ENCODE peak calls at places on chromosomes 1 and 21, in seven cellular contexts. One of them, this sample, is unnamed.
A peak's percentile ranks its signal among the peaks of the same experiment; 100 is the strongest.

GRCh38 chr1:205358579-205358978 is 1.9 kb upstream of the KLHDC8A start:
- DNase-seq in AG04450: no peak
- DNase-seq in IMR-90: no peak
- DNase-seq in BJ: no peak
- DNase-seq in adrenal gland: no peak
- DNase-seq in body of pancreas: no peak
- DNase-seq in kidney: no peak
- DNase-seq in this sample: no peak

GRCh38 chr1:26574690-26575349 is 45.3 kb downstream of the RPS6KA1 start:
- DNase-seq in AG04450: no peak
- DNase-seq in IMR-90: peak; percentile 33
- DNase-seq in BJ: no peak
- DNase-seq in adrenal gland: peak; percentile 63
- DNase-seq in body of pancreas: peak; percentile 27
- DNase-seq in kidney: peak; percentile 55
- DNase-seq in this sample: no peak

GRCh38 chr1:164440222-164440621 is 118.8 kb upstream of the PBX1 start:
- DNase-seq in AG04450: no peak
- DNase-seq in IMR-90: no peak
- DNase-seq in BJ: no peak
- DNase-seq in adrenal gland: peak; percentile 22
- DNase-seq in body of pancreas: peak; percentile 23
- DNase-seq in kidney: no peak
- DNase-seq in this sample: peak; percentile 56

GRCh38 chr1:155974208-155975165 is 3.9 kb downstream of the ARHGEF2 start:
- DNase-seq in AG04450: no peak
- DNase-seq in IMR-90: no peak
- DNase-seq in BJ: no peak
- DNase-seq in adrenal gland: no peak
- DNase-seq in body of pancreas: no peak
- DNase-seq in kidney: no peak
- DNase-seq in this sample: no peak

GRCh38 chr21:34986561-34987533 is 62.3 kb downstream of the RUNX1 start:
- DNase-seq in AG04450: no peak
- DNase-seq in IMR-90: peak; percentile 81
- DNase-seq in BJ: peak; percentile 54
- DNase-seq in adrenal gland: no peak
- DNase-seq in body of pancreas: peak; percentile 20
- DNase-seq in kidney: no peak
- DNase-seq in this sample: no peak

GRCh38 chr1:70288171-70288570 is 66.4 kb downstream of the ANKRD13C start:
- DNase-seq in AG04450: no peak
- DNase-seq in IMR-90: peak; percentile 33
- DNase-seq in BJ: no peak
- DNase-seq in adrenal gland: no peak
- DNase-seq in body of pancreas: no peak
- DNase-seq in kidney: no peak
- DNase-seq in this sample: no peak

GRCh38 chr21:42258150-42258884 is 39.4 kb downstream of the ABCG1 start:
- DNase-seq in AG04450: no peak
- DNase-seq in IMR-90: peak; percentile 32
- DNase-seq in BJ: no peak
- DNase-seq in adrenal gland: peak; percentile 70
- DNase-seq in body of pancreas: peak; percentile 83
- DNase-seq in kidney: peak; percentile 85
- DNase-seq in this sample: peak; percentile 65

GRCh38 chr21:41589131-41589530 is 81.2 kb upstream of the TMPRSS2 start:
- DNase-seq in AG04450: no peak
- DNase-seq in IMR-90: no peak
- DNase-seq in BJ: no peak
- DNase-seq in adrenal gland: no peak
- DNase-seq in body of pancreas: no peak
- DNase-seq in kidney: no peak
- DNase-seq in this sample: no peak

GRCh38 chr21:45283019-45283610 is 4.6 kb downstream of the POFUT2 start:
- DNase-seq in AG04450: no peak
- DNase-seq in IMR-90: no peak
- DNase-seq in BJ: no peak
- DNase-seq in adrenal gland: no peak
- DNase-seq in body of pancreas: no peak
- DNase-seq in kidney: peak; percentile 67
- DNase-seq in this sample: no peak

GRCh38 chr21:16330340-16331319 is 600.8 kb downstream of the USP25 start:
- DNase-seq in AG04450: peak; percentile 44
- DNase-seq in IMR-90: peak; percentile 75
- DNase-seq in BJ: no peak
- DNase-seq in adrenal gland: peak; percentile 35
- DNase-seq in body of pancreas: peak; percentile 17
- DNase-seq in kidney: no peak
- DNase-seq in this sample: no peak

GRCh38 chr21:28537371-28538079 is 455.2 kb downstream of the LTN1 start:
- DNase-seq in AG04450: peak; percentile 94
- DNase-seq in IMR-90: peak; percentile 100
- DNase-seq in BJ: peak; percentile 99
- DNase-seq in adrenal gland: no peak
- DNase-seq in body of pancreas: no peak
- DNase-seq in kidney: no peak
- DNase-seq in this sample: no peak

GRCh38 chr1:163531345-163531744 is 209.6 kb downstream of the NUF2 start:
- DNase-seq in AG04450: no peak
- DNase-seq in IMR-90: no peak
- DNase-seq in BJ: no peak
- DNase-seq in adrenal gland: no peak
- DNase-seq in body of pancreas: no peak
- DNase-seq in kidney: no peak
- DNase-seq in this sample: no peak

GRCh38 chr1:42348498-42348897 is 13.5 kb upstream of the FOXJ3 start:
- DNase-seq in AG04450: no peak
- DNase-seq in IMR-90: no peak
- DNase-seq in BJ: no peak
- DNase-seq in adrenal gland: no peak
- DNase-seq in body of pancreas: no peak
- DNase-seq in kidney: no peak
- DNase-seq in this sample: no peak

GRCh38 chr1:25906644-25907300 is 553 bp upstream of the STMN1 start:
- DNase-seq in AG04450: no peak
- DNase-seq in IMR-90: no peak
- DNase-seq in BJ: no peak
- DNase-seq in adrenal gland: no peak
- DNase-seq in body of pancreas: peak; percentile 39
- DNase-seq in kidney: no peak
- DNase-seq in this sample: no peak

GRCh38 chr21:46517361-46517760 is 58.7 kb downstream of the DIP2A start:
- DNase-seq in AG04450: no peak
- DNase-seq in IMR-90: no peak
- DNase-seq in BJ: no peak
- DNase-seq in adrenal gland: peak; percentile 47
- DNase-seq in body of pancreas: peak; percentile 61
- DNase-seq in kidney: no peak
- DNase-seq in this sample: peak; percentile 45

GRCh38 chr1:184935919-184936798 is 38.1 kb downstream of the NIBAN1 start:
- DNase-seq in AG04450: no peak
- DNase-seq in IMR-90: no peak
- DNase-seq in BJ: no peak
- DNase-seq in adrenal gland: no peak
- DNase-seq in body of pancreas: no peak
- DNase-seq in kidney: no peak
- DNase-seq in this sample: no peak

GRCh38 chr1:32933742-32934322 is 30.8 kb downstream of the RNF19B start:
- DNase-seq in AG04450: no peak
- DNase-seq in IMR-90: peak; percentile 19
- DNase-seq in BJ: no peak
- DNase-seq in adrenal gland: peak; percentile 40
- DNase-seq in body of pancreas: peak; percentile 47
- DNase-seq in kidney: no peak
- DNase-seq in this sample: peak; percentile 38

GRCh38 chr1:30415171-30415940 is 308.0 kb downstream of the MATN1 start:
- DNase-seq in AG04450: no peak
- DNase-seq in IMR-90: no peak
- DNase-seq in BJ: no peak
- DNase-seq in adrenal gland: no peak
- DNase-seq in body of pancreas: no peak
- DNase-seq in kidney: no peak
- DNase-seq in this sample: no peak

GRCh38 chr1:22030473-22030872 is 22.0 kb upstream of the CDC42 start:
- DNase-seq in AG04450: no peak
- DNase-seq in IMR-90: no peak
- DNase-seq in BJ: no peak
- DNase-seq in adrenal gland: no peak
- DNase-seq in body of pancreas: no peak
- DNase-seq in kidney: no peak
- DNase-seq in this sample: no peak

GRCh38 chr1:79373481-79374132 is 367.1 kb upstream of the ADGRL4 start:
- DNase-seq in AG04450: no peak
- DNase-seq in IMR-90: no peak
- DNase-seq in BJ: no peak
- DNase-seq in adrenal gland: no peak
- DNase-seq in body of pancreas: peak; percentile 67
- DNase-seq in kidney: no peak
- DNase-seq in this sample: no peak

GRCh38 chr1:245209658-245210415 is 55.1 kb downstream of the KIF26B start:
- DNase-seq in AG04450: no peak
- DNase-seq in IMR-90: no peak
- DNase-seq in BJ: no peak
- DNase-seq in adrenal gland: no peak
- DNase-seq in body of pancreas: no peak
- DNase-seq in kidney: no peak
- DNase-seq in this sample: no peak

GRCh38 chr1:96550014-96550413 is 171.6 kb upstream of the PTBP2 start:
- DNase-seq in AG04450: no peak
- DNase-seq in IMR-90: no peak
- DNase-seq in BJ: no peak
- DNase-seq in adrenal gland: no peak
- DNase-seq in body of pancreas: no peak
- DNase-seq in kidney: no peak
- DNase-seq in this sample: no peak

GRCh38 chr1:167373398-167373797 is 144.9 kb downstream of the CD247 start:
- DNase-seq in AG04450: no peak
- DNase-seq in IMR-90: peak; percentile 71
- DNase-seq in BJ: no peak
- DNase-seq in adrenal gland: no peak
- DNase-seq in body of pancreas: no peak
- DNase-seq in kidney: no peak
- DNase-seq in this sample: peak; percentile 9

GRCh38 chr1:232627645-232628334 is 2.1 kb downstream of the SIPA1L2 start:
- DNase-seq in AG04450: no peak
- DNase-seq in IMR-90: peak; percentile 52
- DNase-seq in BJ: no peak
- DNase-seq in adrenal gland: no peak
- DNase-seq in body of pancreas: no peak
- DNase-seq in kidney: no peak
- DNase-seq in this sample: no peak
- TF ChIP-seq CTCF in AG04450: peak; percentile 54
- TF ChIP-seq CTCF in IMR-90: peak; percentile 40
- TF ChIP-seq CTCF in BJ: peak; percentile 34
- TF ChIP-seq CTCF in adrenal gland: no peak
- TF ChIP-seq CTCF in body of pancreas: peak; percentile 68
- TF ChIP-seq CTCF in kidney: peak; percentile 16
- TF ChIP-seq CTCF in this sample: peak; percentile 44

GRCh38 chr21:31594279-31594678 is 65.2 kb upstream of the SOD1 start:
- DNase-seq in AG04450: no peak
- DNase-seq in IMR-90: no peak
- DNase-seq in BJ: no peak
- DNase-seq in adrenal gland: no peak
- DNase-seq in body of pancreas: no peak
- DNase-seq in kidney: no peak
- DNase-seq in this sample: no peak
- TF ChIP-seq CTCF in AG04450: no peak
- TF ChIP-seq CTCF in IMR-90: no peak
- TF ChIP-seq CTCF in BJ: no peak
- TF ChIP-seq CTCF in adrenal gland: no peak
- TF ChIP-seq CTCF in body of pancreas: no peak
- TF ChIP-seq CTCF in kidney: no peak
- TF ChIP-seq CTCF in this sample: no peak

GRCh38 chr1:175158133-175158532 is 34.4 kb downstream of the KIAA0040 start:
- DNase-seq in AG04450: no peak
- DNase-seq in IMR-90: no peak
- DNase-seq in BJ: no peak
- DNase-seq in adrenal gland: no peak
- DNase-seq in body of pancreas: no peak
- DNase-seq in kidney: no peak
- DNase-seq in this sample: no peak

GRCh38 chr1:175166746-175167145 is 25.8 kb downstream of the KIAA0040 start:
- DNase-seq in AG04450: no peak
- DNase-seq in IMR-90: no peak
- DNase-seq in BJ: no peak
- DNase-seq in adrenal gland: no peak
- DNase-seq in body of pancreas: no peak
- DNase-seq in kidney: no peak
- DNase-seq in this sample: no peak

GRCh38 chr1:175168782-175169181 is 23.8 kb downstream of the KIAA0040 start:
- DNase-seq in AG04450: no peak
- DNase-seq in IMR-90: no peak
- DNase-seq in BJ: no peak
- DNase-seq in adrenal gland: no peak
- DNase-seq in body of pancreas: no peak
- DNase-seq in kidney: no peak
- DNase-seq in this sample: no peak

GRCh38 chr1:175162955-175163354 is 29.6 kb downstream of the KIAA0040 start:
- DNase-seq in AG04450: no peak
- DNase-seq in IMR-90: no peak
- DNase-seq in BJ: no peak
- DNase-seq in adrenal gland: no peak
- DNase-seq in body of pancreas: no peak
- DNase-seq in kidney: no peak
- DNase-seq in this sample: no peak

DNA sequence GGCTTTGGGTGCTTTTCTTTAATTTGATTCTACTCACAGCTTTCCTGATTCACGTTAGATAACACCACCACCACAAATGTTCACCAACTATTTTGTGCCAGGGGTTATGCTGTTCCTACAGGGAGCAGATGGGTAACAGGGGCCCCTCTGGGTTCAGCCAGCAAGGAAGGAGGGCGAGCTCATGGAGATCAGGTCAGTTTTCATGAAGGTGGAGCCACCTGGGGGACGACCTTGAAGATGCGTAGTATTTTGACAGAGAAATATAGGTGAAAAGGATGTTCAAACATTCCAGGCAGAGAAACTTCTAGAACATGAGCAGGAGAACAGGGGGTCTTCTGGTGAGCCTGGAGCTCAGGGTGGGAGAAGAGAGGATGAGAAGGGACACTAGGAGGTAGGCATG is 28.9 kb downstream of the KIAA0040 start:
- DNase-seq in AG04450: no peak
- DNase-seq in IMR-90: no peak
- DNase-seq in BJ: no peak
- DNase-seq in adrenal gland: no peak
- DNase-seq in body of pancreas: no peak
- DNase-seq in kidney: no peak
- DNase-seq in this sample: no peak
- TF ChIP-seq CTCF in AG04450: no peak
- TF ChIP-seq CTCF in IMR-90: no peak
- TF ChIP-seq CTCF in BJ: no peak
- TF ChIP-seq CTCF in adrenal gland: no peak
- TF ChIP-seq CTCF in body of pancreas: no peak
- TF ChIP-seq CTCF in kidney: no peak
- TF ChIP-seq CTCF in this sample: no peak

DNA sequence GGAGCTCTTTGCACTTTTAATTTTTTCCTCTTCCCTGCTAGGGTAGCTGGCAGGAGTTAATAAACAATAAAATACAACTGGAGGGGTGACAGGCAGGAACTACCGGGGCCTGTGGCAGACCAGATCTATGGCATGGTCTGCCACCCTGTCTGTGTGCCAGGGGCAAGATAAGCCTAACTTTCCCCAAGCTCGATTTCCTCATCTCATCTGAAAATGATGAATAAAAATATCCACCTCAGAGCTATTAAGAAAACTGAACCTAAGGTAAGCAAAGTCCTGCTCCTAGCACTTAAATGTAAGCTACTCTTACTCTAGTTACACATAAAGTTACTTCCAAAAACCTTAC is 879 bp upstream of the IPO13 start:
- DNase-seq in AG04450: no peak
- DNase-seq in IMR-90: no peak
- DNase-seq in BJ: no peak
- DNase-seq in adrenal gland: no peak
- DNase-seq in body of pancreas: peak; percentile 45
- DNase-seq in kidney: no peak
- DNase-seq in this sample: no peak
- TF ChIP-seq CTCF in AG04450: no peak
- TF ChIP-seq CTCF in IMR-90: no peak
- TF ChIP-seq CTCF in BJ: no peak
- TF ChIP-seq CTCF in adrenal gland: no peak
- TF ChIP-seq CTCF in body of pancreas: no peak
- TF ChIP-seq CTCF in kidney: no peak
- TF ChIP-seq CTCF in this sample: no peak

This sample was measured in heart right ventricle.